ENCODE peak calls at places on chromosomes 1 and 21, in eight cellular contexts. I is PC-3, Y is hepatocyte, D is PC-9, J is SK-N-SH, C is MM.1S, F is GM23338, X is GM23248. R is an unnamed sample.
A peak's percentile ranks its signal among the peaks of the same experiment; 100 is the strongest.

GRCh38 chr1:35656148-35656862 is 15.0 kb upstream of the PSMB2 start:
- DNase-seq in J (no peak), I (peak; percentile 60), X (peak; percentile 81), Y (no peak), C (no peak), D (no peak), F (no peak), R (no peak)

GRCh38 chr1:99544328-99544727 is 101.6 kb upstream of the PALMD start:
- DNase-seq in I (peak; percentile 72), F (no peak), Y (peak; percentile 46), C (no peak), J (no peak), X (peak; percentile 39), D (peak; percentile 80), R (no peak)

GRCh38 chr1:20446796-20447195 is 39.2 kb downstream of the CAMK2N1 start:
- DNase-seq in F (no peak), J (no peak), Y (no peak), D (peak; percentile 39), C (no peak), X (peak; percentile 75), I (peak; percentile 58), R (no peak)

GRCh38 chr1:108814343-108815125 is 42.4 kb downstream of the AKNAD1 start:
- DNase-seq in J (no peak), D (peak; percentile 30), C (no peak), I (no peak), X (peak; percentile 34), Y (no peak), F (no peak), R (no peak)

GRCh38 chr1:225642177-225642576 is 10.7 kb downstream of the ENAH start:
- DNase-seq in J (no peak), Y (no peak), I (peak; percentile 72), D (no peak), F (no peak), C (no peak), X (peak; percentile 32), R (no peak)

GRCh38 chr1:99963041-99963795 is 6.6 kb upstream of the SLC35A3 start:
- DNase-seq in X (peak; percentile 71), I (peak; percentile 70), F (no peak), J (no peak), C (no peak), Y (no peak), D (peak; percentile 60), R (no peak)

GRCh38 chr1:81974222-81974841 is 173.6 kb downstream of the ADGRL2 start:
- DNase-seq in D (no peak), Y (peak; percentile 13), J (no peak), F (no peak), X (no peak), I (no peak), C (no peak), R (no peak)

GRCh38 chr1:218991089-218991488 is 182.6 kb upstream of the LYPLAL1 start:
- DNase-seq in C (no peak), F (no peak), X (no peak), Y (no peak), D (no peak), I (no peak), J (peak; percentile 24), R (no peak)

GRCh38 chr1:50181027-50181663 is 72.4 kb downstream of the ELAVL4 start:
- DNase-seq in F (no peak), X (peak; percentile 51), Y (peak; percentile 30), C (no peak), I (peak; percentile 2), D (no peak), J (no peak), R (no peak)

GRCh38 chr21:45265721-45266517 is 21.8 kb downstream of the POFUT2 start:
- DNase-seq in J (no peak), I (no peak), X (no peak), Y (no peak), D (no peak), C (no peak), F (no peak), R (no peak)
- H3K4me1 ChIP-seq in J (no peaks in the 10 kb centered on the region), I (no peaks in the 10 kb centered on the region), X (no peaks in the 10 kb centered on the region), Y (no peaks in the 10 kb centered on the region), D (no peaks in the 10 kb centered on the region), C (no peaks in the 10 kb centered on the region), F (no peaks in the 10 kb centered on the region), R (no peaks in the 10 kb centered on the region)

DNA sequence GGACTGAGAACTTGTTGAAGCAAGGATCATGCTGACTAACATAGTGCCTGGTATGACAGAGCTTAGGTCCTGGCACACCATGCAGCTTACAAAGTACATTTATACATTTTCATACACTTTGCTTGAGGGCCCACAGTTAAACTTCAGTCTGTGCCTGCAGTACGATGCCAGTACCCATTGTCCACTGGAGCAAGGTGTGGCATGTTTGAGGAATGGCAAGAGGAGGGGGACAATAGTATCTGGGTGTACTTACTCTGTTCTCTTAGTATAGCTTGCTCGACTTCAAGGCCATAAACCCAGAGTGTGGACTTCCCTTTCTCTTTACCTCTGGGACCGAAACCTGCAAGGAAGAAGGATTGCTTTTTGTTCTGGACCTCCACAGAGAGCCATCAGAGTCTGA is 6.8 kb upstream of the YBX1 start:
- DNase-seq in I (no peak), Y (no peak), D (no peak), X (no peak), C (no peak), J (no peak), F (no peak), R (no peak)
- H3K9me2 ChIP-seq in I (no peaks in the 10 kb centered on the region), Y (no peaks in the 10 kb centered on the region), D (no peaks in the 10 kb centered on the region), X (no peaks in the 10 kb centered on the region), C (no peaks in the 10 kb centered on the region), J (no peaks in the 10 kb centered on the region), F (no peaks in the 10 kb centered on the region), R (no peaks in the 10 kb centered on the region)

GRCh38 chr1:153546796-153547559 is 1.4 kb upstream of the S100A4 start:
- DNase-seq in C (no peak), F (no peak), D (no peak), X (peak; percentile 62), J (no peak), I (no peak), Y (no peak), R (no peak)
- H3K4me1 ChIP-seq in C (peaks cover 10% of the 10 kb centered on the region), F (peaks cover 18% of the 10 kb centered on the region), D (peaks cover 74% of the 10 kb centered on the region), X (peaks cover 72% of the 10 kb centered on the region), J (peaks cover 58% of the 10 kb centered on the region), I (peaks cover 53% of the 10 kb centered on the region), Y (peaks cover 69% of the 10 kb centered on the region), R (peaks cover 16% of the 10 kb centered on the region)

GRCh38 chr1:202125611-202126010 is 2.9 kb downstream of the GPR37L1 start:
- DNase-seq in C (no peak), Y (no peak), D (no peak), F (no peak), X (no peak), I (no peak), J (no peak), R (no peak)
- H3K9me2 ChIP-seq in C (no peaks in the 10 kb centered on the region), Y (no peaks in the 10 kb centered on the region), D (no peaks in the 10 kb centered on the region), F (no peaks in the 10 kb centered on the region), X (no peaks in the 10 kb centered on the region), I (no peaks in the 10 kb centered on the region), J (no peaks in the 10 kb centered on the region), R (no peaks in the 10 kb centered on the region)

DNA sequence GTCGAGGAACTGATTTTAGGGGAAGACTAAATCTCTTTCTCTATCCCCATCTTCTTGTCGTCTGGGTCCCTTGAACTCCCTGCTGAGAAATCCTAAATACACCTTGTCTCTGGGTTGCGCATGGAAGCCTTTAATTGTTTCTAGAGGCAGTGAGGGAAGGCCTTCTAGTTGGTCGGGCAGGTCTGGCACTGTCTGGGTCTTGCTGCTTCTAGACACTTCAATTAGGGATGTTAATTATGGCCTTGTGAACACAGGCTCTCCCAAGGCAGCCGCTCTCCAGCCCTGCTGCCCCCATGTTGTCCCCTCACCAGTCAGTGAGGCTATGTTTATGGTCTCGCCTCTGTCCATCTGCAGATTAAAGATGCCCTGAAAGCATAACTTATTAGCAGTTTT is 22.3 kb downstream of the SOX13 start:
- DNase-seq in F (no peak), D (no peak), Y (no peak), C (no peak), J (no peak), I (no peak), X (no peak), R (no peak)
- H3K4me1 ChIP-seq in F (peaks cover 74% of the 10 kb centered on the region), D (peaks cover 32% of the 10 kb centered on the region), Y (peaks cover 24% of the 10 kb centered on the region), C (no peaks in the 10 kb centered on the region), J (no peaks in the 10 kb centered on the region), I (peaks cover 29% of the 10 kb centered on the region), X (no peaks in the 10 kb centered on the region), R (no peaks in the 10 kb centered on the region)

DNA sequence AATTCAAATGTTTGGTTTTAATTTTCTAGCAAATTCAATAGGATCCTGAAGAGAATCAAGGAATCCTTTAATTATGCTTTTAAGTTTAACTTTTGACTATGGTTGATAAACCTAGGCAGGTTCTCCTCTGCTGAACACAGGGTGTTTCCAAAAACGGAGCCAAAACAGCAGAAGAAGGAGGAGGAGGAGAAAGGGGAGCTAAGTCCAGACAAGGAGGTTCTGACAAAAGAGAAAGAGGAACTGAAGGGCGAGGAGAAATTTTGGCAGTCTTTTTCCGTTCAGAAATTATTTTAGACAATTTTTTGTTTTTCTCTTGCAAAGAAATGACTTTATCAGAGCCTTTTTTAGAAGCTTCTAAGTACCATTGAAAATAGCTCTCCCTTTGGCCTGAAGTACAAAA is 33.2 kb upstream of the FNBP1L start:
- DNase-seq in D (no peak), J (no peak), Y (no peak), X (no peak), I (no peak), C (no peak), F (no peak), R (no peak)
- H3K9me2 ChIP-seq in D (no peaks in the 10 kb centered on the region), J (no peaks in the 10 kb centered on the region), Y (no peaks in the 10 kb centered on the region), X (no peaks in the 10 kb centered on the region), I (no peaks in the 10 kb centered on the region), C (no peaks in the 10 kb centered on the region), F (no peaks in the 10 kb centered on the region), R (no peaks in the 10 kb centered on the region)

GRCh38 chr21:43371786-43372185 is 55.1 kb downstream of the SIK1 start:
- DNase-seq in D (no peak), Y (no peak), X (no peak), F (no peak), J (no peak), C (no peak), I (no peak), R (no peak)
- H3K4me1 ChIP-seq in D (peaks cover 31% of the 10 kb centered on the region), Y (no peaks in the 10 kb centered on the region), X (peaks cover 14% of the 10 kb centered on the region), F (peaks cover 7% of the 10 kb centered on the region), J (peaks cover 8% of the 10 kb centered on the region), C (no peaks in the 10 kb centered on the region), I (peaks cover 12% of the 10 kb centered on the region), R (no peaks in the 10 kb centered on the region)

GRCh38 chr1:26827205-26827604 is 717 bp downstream of the ZDHHC18 start:
- DNase-seq in Y (no peak), C (no peak), F (no peak), I (no peak), X (no peak), J (no peak), D (no peak), R (no peak)
- H3K9me2 ChIP-seq in Y (no peaks in the 10 kb centered on the region), C (no peaks in the 10 kb centered on the region), F (no peaks in the 10 kb centered on the region), I (no peaks in the 10 kb centered on the region), X (no peaks in the 10 kb centered on the region), J (no peaks in the 10 kb centered on the region), D (no peaks in the 10 kb centered on the region), R (no peaks in the 10 kb centered on the region)

DNA sequence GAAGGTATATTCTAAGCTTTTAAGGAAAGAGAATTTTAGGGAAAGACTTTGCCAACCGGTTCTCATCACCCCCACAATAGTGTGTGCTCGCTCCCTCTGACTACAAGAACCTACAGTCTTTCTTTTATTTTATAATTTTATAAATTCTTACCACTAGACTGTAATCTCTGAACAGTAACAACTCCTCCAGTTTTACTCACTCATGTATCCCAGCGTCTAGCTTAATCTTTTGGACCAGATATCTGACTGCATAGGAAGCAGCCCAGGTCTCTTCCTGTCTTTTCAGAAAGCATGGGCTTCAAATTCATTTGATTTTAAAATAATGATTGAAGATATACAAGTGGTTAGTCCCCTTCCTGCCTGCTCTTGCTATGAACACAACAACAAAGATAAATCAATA is 19.0 kb upstream of the DUSP10 start:
- DNase-seq in D (no peak), Y (no peak), J (no peak), X (no peak), C (no peak), F (no peak), I (no peak), R (no peak)
- H3K4me1 ChIP-seq in D (peaks cover 8% of the 10 kb centered on the region), Y (no peaks in the 10 kb centered on the region), J (no peaks in the 10 kb centered on the region), X (peaks cover 6% of the 10 kb centered on the region), C (no peaks in the 10 kb centered on the region), F (no peaks in the 10 kb centered on the region), I (no peaks in the 10 kb centered on the region), R (no peaks in the 10 kb centered on the region)

R was measured in OCI-LY7.